ENCODE peak calls at places on chromosomes 12 and 14, in six cellular contexts. V is HuH-7; J is ELF-1; E is stimulated activated CD4-positive, alpha-beta T cell treated with anti-CD3 and anti-CD28 coated beads, Interleukin-1b, Interleukin-23, amount 100 ng/mL, for 1 hour; F is MG63; G is AML-193. C is an unnamed sample.
A peak's percentile ranks its signal among the peaks of the same experiment; 100 is the strongest.

GRCh38 chr12:3199551-3200031 is 122.4 kb downstream of the TSPAN9 start:
- DNase-seq in G (no peak), F (no peak), E (no peak), V (no peak), J (peak; percentile 76), C (no peak)

GRCh38 chr12:46209914-46210834 is 58.7 kb downstream of the SLC38A1 start:
- DNase-seq in G (no peak), F (peak; percentile 57), E (no peak), V (no peak), J (peak; percentile 75), C (no peak)

GRCh38 chr12:30694412-30694955 is 1.2 kb downstream of the IPO8 start:
- DNase-seq in V (no peak), J (peak; percentile 10), G (no peak), F (no peak), E (no peak), C (no peak)

GRCh38 chr14:78836777-78837176 is 666.6 kb downstream of the NRXN3 start:
- DNase-seq in E (no peak), V (peak; percentile 31), G (peak; percentile 57), F (peak; percentile 23), J (peak; percentile 76), C (no peak)

GRCh38 chr14:25006961-25007795 is 42.8 kb downstream of the STXBP6 start:
- DNase-seq in G (no peak), J (no peak), F (peak; percentile 1), E (no peak), V (no peak), C (no peak)

GRCh38 chr12:122835693-122836026 is 403 bp downstream of the HIP1R start:
- DNase-seq in F (no peak), J (no peak), V (no peak), G (no peak), E (no peak), C (no peak)

GRCh38 chr12:9319842-9320173 is 111.6 kb upstream of the PZP start:
- DNase-seq in F (no peak), V (no peak), G (no peak), E (no peak), J (no peak), C (no peak)

GRCh38 chr14:71094722-71095121 is 187.5 kb downstream of the PCNX1 start:
- DNase-seq in E (no peak), V (no peak), G (no peak), J (no peak), F (no peak), C (no peak)

GRCh38 chr12:69027411-69027811 is 94.4 kb upstream of the CPM start:
- DNase-seq in F (no peak), G (no peak), E (no peak), J (no peak), V (no peak), C (no peak)

GRCh38 chr12:93427779-93428564 is 13.8 kb downstream of the UBE2N start:
- DNase-seq in V (no peak), J (no peak), E (no peak), G (no peak), F (no peak), C (no peak)

GRCh38 chr14:74519316-74520074 is 25.9 kb downstream of the ISCA2 start:
- DNase-seq in V (no peak), G (no peak), E (no peak), J (no peak), F (no peak), C (no peak)

GRCh38 chr12:47881041-47881440 is 23.8 kb downstream of the VDR start:
- DNase-seq in G (no peak), V (no peak), E (no peak), J (no peak), F (no peak), C (no peak)

GRCh38 chr14:95948608-95949007 is 72.0 kb downstream of the TUNAR start:
- DNase-seq in G (no peak), J (peak; percentile 90), F (no peak), E (no peak), V (no peak), C (no peak)

GRCh38 chr14:35808076-35808657 is 928 bp downstream of the RALGAPA1 start:
- DNase-seq in E (no peak), G (no peak), F (peak; percentile 36), J (peak; percentile 33), V (no peak), C (no peak)

GRCh38 chr12:107511292-107511691 is 174.3 kb upstream of the PWP1 start:
- DNase-seq in E (no peak), V (no peak), F (peak; percentile 75), J (no peak), G (no peak), C (no peak)

GRCh38 chr12:39692258-39692853 is 72.8 kb upstream of the ABCD2 start:
- DNase-seq in J (no peak), E (no peak), G (no peak), F (no peak), V (no peak), C (no peak)

GRCh38 chr12:105069936-105070702 is 14.1 kb downstream of the ALDH1L2 start:
- DNase-seq in V (no peak), E (no peak), J (no peak), F (no peak), G (no peak), C (no peak)

GRCh38 chr12:54526800-54527630 is 22.4 kb upstream of the PDE1B start:
- DNase-seq in V (peak; percentile 42), E (no peak), F (peak; percentile 12), J (peak; percentile 91), G (no peak), C (no peak)

GRCh38 chr12:3179731-3180130 is 102.6 kb downstream of the TSPAN9 start:
- DNase-seq in F (no peak), G (no peak), J (no peak), E (no peak), V (no peak), C (no peak)

GRCh38 chr12:19539836-19540235 is 100.5 kb downstream of the AEBP2 start:
- DNase-seq in J (no peak), E (no peak), G (no peak), F (peak; percentile 22), V (no peak), C (no peak)

GRCh38 chr14:61620130-61620946 is 75.0 kb upstream of the HIF1A start:
- DNase-seq in E (no peak), V (no peak), J (no peak), G (no peak), F (peak; percentile 59), C (no peak)

GRCh38 chr14:23577004-23577681 is 1.4 kb downstream of the JPH4 start:
- DNase-seq in E (no peak), V (no peak), J (peak; percentile 48), G (no peak), F (no peak), C (no peak)

C was measured in GOT3.